ENCODE peak calls at places on chromosomes 13 and 19, in ten cellular contexts. L is cardiac muscle cell; G is CD8-positive, alpha-beta memory T cell; D is colonic mucosa; Z is hepatocyte; U is upper lobe of right lung; A is psoas muscle; N is uterus; S is lower lobe of right lung; E is neural progenitor cell. H is an unnamed sample. For H3K27me3, the result is how much of the 10 kb centered on the place peaks cover.

GRCh38 chr13:77325371-77325941 is 1.4 kb downstream of the MYCBP2 start:
- DNase-seq in L (peak), G (no peak), D (no peak), Z (no peak), U (no peak), A (no peak), N (no peak), S (no peak), E (no peak), H (no peak)

GRCh38 chr13:46901721-46902120 is 4.9 kb upstream of the HTR2A start:
- DNase-seq in L (no peak), G (no peak), D (no peak), Z (no peak), U (no peak), A (no peak), N (no peak), S (no peak), E (no peak), H (no peak)

GRCh38 chr13:114099191-114099590 is 33.2 kb downstream of the RASA3 start:
- DNase-seq in L (peak), G (no peak), D (peak), Z (peak), U (peak), A (peak), N (peak), S (peak), E (peak), H (peak)

GRCh38 chr19:47541507-47541906 is 26.6 kb upstream of the NAPA start:
- DNase-seq in L (peak), G (peak), D (no peak), Z (no peak), U (no peak), A (no peak), N (no peak), S (no peak), E (no peak), H (no peak)

GRCh38 chr19:33368074-33368864 is 5.2 kb upstream of the CEBPG start:
- DNase-seq in L (peak), G (no peak), D (no peak), Z (no peak), U (no peak), A (no peak), N (no peak), S (no peak), E (no peak), H (no peak)

GRCh38 chr19:30229524-30230174 is 142.5 kb upstream of the ZNF536 start:
- DNase-seq in L (no peak), G (no peak), D (no peak), Z (peak), U (no peak), A (no peak), N (no peak), S (no peak), E (peak), H (no peak)

GRCh38 chr13:98778749-98779148 is 26.3 kb upstream of the SLC15A1 start:
- DNase-seq in L (peak), G (no peak), D (no peak), Z (no peak), U (no peak), A (no peak), N (no peak), S (no peak), E (no peak), H (no peak)

GRCh38 chr13:60397693-60398437 is 845 bp downstream of the TDRD3 start:
- DNase-seq in L (peak), G (peak), D (peak), Z (peak), U (peak), A (peak), N (peak), S (peak), E (peak), H (peak)

GRCh38 chr13:26476111-26476743 is 81.3 kb upstream of the WASF3 start:
- DNase-seq in L (peak), G (no peak), D (no peak), Z (peak), U (no peak), A (peak), N (no peak), S (no peak), E (peak), H (no peak)

GRCh38 chr19:16371540-16371986 is 46.9 kb downstream of the KLF2 start:
- DNase-seq in L (no peak), G (peak), D (peak), Z (no peak), U (peak), A (peak), N (no peak), S (peak), E (no peak), H (no peak)

GRCh38 chr19:44588753-44589112 is 24.6 kb upstream of the IGSF23 start:
- DNase-seq in L (no peak), G (no peak), D (no peak), Z (peak), U (no peak), A (no peak), N (no peak), S (no peak), E (no peak), H (no peak)

GRCh38 chr19:16836906-16837362 is 7.7 kb downstream of the SIN3B start:
- DNase-seq in L (no peak), G (no peak), D (no peak), Z (no peak), U (no peak), A (no peak), N (no peak), S (no peak), E (no peak), H (no peak)

GRCh38 chr19:15028490-15028889 is 20.8 kb upstream of the CASP14 start:
- DNase-seq in L (no peak), G (no peak), D (no peak), Z (no peak), U (no peak), A (no peak), N (no peak), S (no peak), E (no peak), H (no peak)

GRCh38 chr19:15022752-15023151 is 26.5 kb upstream of the CASP14 start:
- DNase-seq in L (no peak), G (no peak), D (no peak), Z (no peak), U (no peak), A (no peak), N (no peak), S (no peak), E (no peak), H (no peak)

GRCh38 chr19:15021286-15022007 is 27.8 kb upstream of the CASP14 start:
- DNase-seq in L (no peak), G (no peak), D (no peak), Z (no peak), U (no peak), A (no peak), N (no peak), S (no peak), E (no peak), H (no peak)

DNA sequence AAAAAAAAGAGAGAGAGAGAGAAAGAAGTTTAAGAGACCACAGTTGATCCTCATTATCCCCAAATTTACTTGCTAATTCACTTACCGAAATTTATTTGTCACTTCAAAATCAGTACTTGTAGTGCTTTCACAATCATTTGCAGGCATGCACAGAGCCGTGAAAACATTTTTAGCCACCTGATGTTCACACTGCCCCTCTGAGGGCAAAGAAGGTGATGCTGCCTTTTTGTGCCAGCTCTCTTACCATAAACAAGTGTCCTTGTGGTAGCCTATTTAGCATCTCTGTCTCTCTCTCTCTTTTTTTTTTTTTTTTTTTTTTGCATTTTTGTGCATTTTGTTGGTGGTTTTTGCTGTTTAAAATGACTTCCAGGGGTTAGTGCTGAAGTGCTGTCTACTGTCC is 24.0 kb upstream of the CASP14 start:
- DNase-seq in L (peak), G (no peak), D (no peak), Z (no peak), U (no peak), A (no peak), N (no peak), S (no peak), E (no peak), H (no peak)
- H3K27me3 ChIP-seq in L (under half), G (under half), D (under half), Z (under half), U (under half), A (under half), N (under half), S (under half), E (under half), H (under half)

GRCh38 chr13:52029569-52029968 is 5.1 kb downstream of the UTP14C start:
- DNase-seq in L (no peak), G (no peak), D (peak), Z (no peak), U (no peak), A (no peak), N (no peak), S (no peak), E (no peak), H (no peak)

GRCh38 chr13:52027832-52028231 is 3.3 kb downstream of the UTP14C start:
- DNase-seq in L (no peak), G (no peak), D (no peak), Z (no peak), U (no peak), A (no peak), N (no peak), S (no peak), E (no peak), H (no peak)

GRCh38 chr13:52024481-52024880 is at the start of gene UTP14C:
- DNase-seq in L (no peak), G (no peak), D (no peak), Z (no peak), U (no peak), A (no peak), N (no peak), S (no peak), E (no peak), H (no peak)

GRCh38 chr13:52025475-52026245 is 1.2 kb downstream of the UTP14C start:
- DNase-seq in L (no peak), G (no peak), D (no peak), Z (no peak), U (no peak), A (no peak), N (no peak), S (no peak), E (no peak), H (no peak)

GRCh38 chr13:52026246-52026626 is 1.7 kb downstream of the UTP14C start:
- DNase-seq in L (no peak), G (no peak), D (no peak), Z (no peak), U (no peak), A (no peak), N (no peak), S (no peak), E (no peak), H (no peak)
- H3K27me3 ChIP-seq in L (under half), G (under half), D (under half), Z (under half), U (under half), A (under half), N (under half), S (under half), E (under half), H (under half)

DNA sequence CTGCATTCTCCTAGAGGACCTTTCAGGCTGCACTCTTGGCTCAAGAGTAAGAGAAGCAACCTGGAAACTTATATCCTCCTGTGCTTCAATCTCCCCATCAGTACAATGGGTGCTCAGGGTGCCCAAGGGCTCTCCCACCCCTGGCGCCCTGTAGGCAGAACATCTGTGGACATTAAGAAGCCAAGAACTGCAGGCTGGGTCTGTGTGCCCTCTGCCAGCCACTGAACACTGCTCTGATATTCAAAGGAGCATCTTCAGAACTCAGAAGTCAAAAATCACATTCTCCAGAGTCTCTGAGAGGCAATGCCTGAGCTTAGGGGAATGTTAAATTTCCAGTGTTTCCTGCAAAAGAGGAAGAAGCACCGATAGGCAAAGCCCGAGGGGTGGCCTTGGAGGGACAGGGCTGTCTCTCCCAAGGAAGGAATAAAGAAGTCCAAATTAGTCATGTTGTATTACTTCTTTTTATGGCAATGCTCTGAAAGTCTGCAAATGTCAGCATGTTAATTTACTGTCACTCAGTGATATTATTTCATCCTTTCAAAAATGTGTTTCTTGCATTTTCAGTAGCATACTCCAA is 88.1 kb downstream of the TSHZ3 start:
- DNase-seq in L (no peak), G (no peak), D (peak), Z (no peak), U (no peak), A (no peak), N (no peak), S (no peak), E (no peak), H (no peak)
- H3K27me3 ChIP-seq in L (under half), G (under half), D (under half), Z (under half), U (under half), A (under half), N (under half), S (under half), E (under half), H (under half)

DNA sequence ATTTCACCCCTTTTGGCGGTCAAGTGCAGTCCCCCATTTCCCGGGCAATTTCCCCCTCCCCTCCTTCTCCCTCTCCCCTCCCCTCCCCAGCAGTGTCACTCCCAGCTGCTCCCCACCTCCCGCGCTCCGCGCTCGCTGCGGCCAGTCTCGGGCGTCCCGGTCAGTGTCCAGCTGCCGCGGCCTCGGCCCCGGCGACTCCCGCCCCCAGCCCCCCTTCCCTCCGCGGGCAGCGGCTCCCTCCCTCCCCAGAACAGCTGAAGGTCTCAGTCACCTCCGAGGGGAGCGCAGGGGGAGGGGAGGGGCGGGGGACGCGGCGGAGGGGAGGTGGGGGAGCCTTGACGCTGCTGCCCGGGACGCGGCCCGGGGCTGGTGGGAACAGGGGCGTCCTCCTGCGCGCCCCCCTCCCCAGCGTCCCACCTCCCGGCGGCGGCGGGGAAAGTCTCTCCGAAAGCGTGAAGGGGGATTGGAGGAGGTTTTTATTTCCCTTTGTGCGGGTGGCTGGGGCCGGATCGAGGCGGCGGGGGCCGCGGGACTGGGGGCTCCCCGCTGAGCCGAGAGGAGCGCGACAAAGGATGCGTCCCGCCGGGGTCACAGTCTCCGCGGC is at the start of gene SHD:
- DNase-seq in L (no peak), G (no peak), D (no peak), Z (no peak), U (no peak), A (no peak), N (no peak), S (no peak), E (peak), H (no peak)
- H3K27me3 ChIP-seq in L (under half), G (under half), D (under half), Z (under half), U (under half), A (half or more), N (under half), S (half or more), E (half or more), H (under half)

H was measured in RWPE2.